ENCODE peak calls at places on chromosomes 5 and 9, in four cellular contexts. E, Y, W and V are unnamed samples.

GRCh38 chr5:171415115-171415730 is 4.2 kb upstream of the FGF18 start:
- DNase-seq in E (no peak), Y (peak; percentile 60), W (no peak), V (peak; percentile 52)

GRCh38 chr5:87735918-87736317 is 323.2 kb upstream of the CCNH start:
- DNase-seq in E (no peak), W (no peak), Y (no peak), V (no peak)

GRCh38 chr5:991472-992267 is 16.9 kb upstream of the NKD2 start:
- DNase-seq in E (no peak), W (no peak), Y (no peak), V (no peak)

GRCh38 chr5:32436553-32437262 is 7.8 kb downstream of the ZFR start:
- DNase-seq in E (no peak), W (no peak), Y (no peak), V (no peak)

GRCh38 chr9:18543406-18543965 is 69.5 kb downstream of the ADAMTSL1 start:
- DNase-seq in W (peak; percentile 71), E (peak; percentile 25), Y (peak; percentile 81), V (no peak)

GRCh38 chr9:27514551-27514950 is 9.5 kb upstream of the IFNK start:
- DNase-seq in E (no peak), Y (no peak), W (peak; percentile 22), V (no peak)

GRCh38 chr5:133900498-133901270 is 67.7 kb downstream of the C5orf15 start:
- DNase-seq in E (no peak), Y (no peak), W (no peak), V (no peak)

GRCh38 chr5:60883229-60883628 is 39.2 kb upstream of the ELOVL7 start:
- DNase-seq in W (no peak), Y (peak; percentile 3), E (no peak), V (no peak)

GRCh38 chr5:21693591-21693990 is 1159.6 kb downstream of the CDH12 start:
- DNase-seq in W (no peak), E (no peak), Y (no peak), V (no peak)

GRCh38 chr5:136162001-136162400 is 29.4 kb downstream of the SMAD5 start:
- DNase-seq in Y (no peak), W (no peak), E (no peak), V (no peak)

GRCh38 chr9:110541950-110542349 is 37.6 kb downstream of the SVEP1 start:
- DNase-seq in Y (peak; percentile 18), E (no peak), W (no peak), V (no peak)

GRCh38 chr5:96004754-96005153 is 43.1 kb upstream of the ELL2 start:
- DNase-seq in Y (peak; percentile 42), E (no peak), W (no peak), V (no peak)

GRCh38 chr9:127796225-127796813 is 6.4 kb upstream of the FPGS start:
- DNase-seq in W (peak; percentile 79), E (peak; percentile 92), Y (peak; percentile 52), V (no peak)

GRCh38 chr5:128632264-128632663 is 94.2 kb upstream of the FBN2 start:
- DNase-seq in E (no peak), Y (no peak), W (no peak), V (no peak)

GRCh38 chr9:89421595-89421994 is 76.3 kb downstream of the SEMA4D start:
- DNase-seq in Y (peak; percentile 22), E (no peak), W (no peak), V (no peak)

GRCh38 chr9:93577940-93578682 is 1.7 kb downstream of the PHF2 start:
- DNase-seq in E (peak; percentile 55), W (no peak), Y (peak; percentile 56), V (peak; percentile 62)

GRCh38 chr9:12699529-12699928 is 6.3 kb downstream of the TYRP1 start:
- DNase-seq in Y (peak; percentile 47), W (no peak), E (no peak), V (no peak)

GRCh38 chr5:160169326-160169725 is 50.1 kb upstream of the PWWP2A start:
- DNase-seq in E (no peak), W (peak; percentile 27), Y (peak; percentile 96), V (no peak)

GRCh38 chr5:118553662-118554061 is 434.7 kb downstream of the DTWD2 start:
- DNase-seq in E (no peak), Y (peak; percentile 99), W (no peak), V (peak; percentile 86)

GRCh38 chr5:180381428-180381827 is 28.3 kb upstream of the GFPT2 start:
- DNase-seq in E (no peak), Y (no peak), W (no peak), V (no peak)

GRCh38 chr5:147481376-147481775 is 28.5 kb downstream of the DPYSL3 start:
- DNase-seq in Y (peak; percentile 89), E (no peak), W (no peak), V (no peak)

GRCh38 chr5:60687927-60688720 is 11.8 kb downstream of the DEPDC1B start:
- DNase-seq in W (no peak), E (peak; percentile 14), Y (peak; percentile 60), V (no peak)

GRCh38 chr9:72974501-72974900 is 21.6 kb upstream of the ALDH1A1 start:
- DNase-seq in W (no peak), E (no peak), Y (no peak), V (no peak)

GRCh38 chr5:139787257-139787567 is 8.4 kb upstream of the PSD2 start:
- DNase-seq in Y (no peak), E (no peak), W (no peak), V (no peak)

GRCh38 chr5:147303251-147303650 is 68.4 kb downstream of the STK32A start:
- DNase-seq in W (no peak), Y (peak; percentile 37), E (peak; percentile 16), V (no peak)

GRCh38 chr5:17132444-17133083 is 84.9 kb upstream of the BASP1 start:
- DNase-seq in E (no peak), Y (peak; percentile 63), W (no peak), V (no peak)

GRCh38 chr9:98406469-98406868 is 151.0 kb upstream of the TBC1D2 start:
- DNase-seq in E (no peak), W (no peak), Y (peak; percentile 22), V (no peak)

GRCh38 chr9:38392235-38393127 is at the start of gene ALDH1B1:
- DNase-seq in W (peak; percentile 88), E (peak; percentile 85), Y (peak; percentile 97), V (peak; percentile 78)

GRCh38 chr5:123610665-123611406 is 98.9 kb downstream of the CSNK1G3 start:
- DNase-seq in W (no peak), Y (peak; percentile 74), E (peak; percentile 20), V (no peak)

GRCh38 chr5:137858223-137858916 is 9.3 kb upstream of the MYOT start:
- DNase-seq in W (no peak), Y (peak; percentile 49), E (no peak), V (no peak)

GRCh38 chr9:124320062-124320973 is 62.6 kb downstream of the NEK6 start:
- DNase-seq in Y (peak; percentile 80), W (peak; percentile 78), E (peak; percentile 71), V (peak; percentile 81)

GRCh38 chr5:126108505-126108904 is 314.7 kb upstream of the GRAMD2B start:
- DNase-seq in E (no peak), Y (no peak), W (no peak), V (no peak)

GRCh38 chr9:133114886-133115603 is 6.0 kb downstream of the RALGDS start:
- DNase-seq in W (no peak), E (no peak), Y (no peak), V (no peak)

GRCh38 chr5:81748556-81748955 is 2.3 kb downstream of the SSBP2 start:
- DNase-seq in Y (no peak), W (no peak), E (no peak), V (no peak)

GRCh38 chr5:51095481-51095880 is 287.8 kb upstream of the ISL1 start:
- DNase-seq in E (no peak), W (no peak), Y (no peak), V (no peak)

GRCh38 chr5:51099173-51099853 is 283.9 kb upstream of the ISL1 start:
- DNase-seq in W (no peak), E (no peak), Y (no peak), V (no peak)

DNA sequence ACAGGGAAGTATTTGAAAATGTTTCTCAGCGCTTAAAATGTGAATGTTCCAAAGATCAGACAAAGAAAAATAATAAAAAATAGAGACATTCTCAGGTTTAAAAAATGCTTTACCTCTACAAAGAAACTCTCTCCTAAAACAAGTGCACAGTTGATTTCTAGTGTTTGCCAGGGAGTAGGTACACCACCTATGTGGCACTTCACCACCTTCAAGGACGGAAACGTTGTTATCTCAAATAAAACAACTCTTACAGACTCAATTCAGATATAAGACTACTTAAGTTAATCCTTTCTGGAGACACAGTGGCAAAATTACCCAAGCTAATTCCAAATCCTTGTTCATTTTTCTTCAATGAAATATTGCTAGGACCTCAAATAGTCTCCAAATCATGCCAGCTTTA is 286.4 kb upstream of the ISL1 start:
- DNase-seq in W (no peak), E (no peak), Y (no peak), V (no peak)
- H3K4me1 ChIP-seq in W (no peaks in the 10 kb centered on the region), E (no peaks in the 10 kb centered on the region), Y (no peaks in the 10 kb centered on the region), V (no peaks in the 10 kb centered on the region)

GRCh38 chr9:128819716-128820664 is 1.7 kb downstream of the ENDOG start:
- DNase-seq in W (peak; percentile 75), E (no peak), Y (peak; percentile 82), V (peak; percentile 71)

GRCh38 chr9:128823362-128823902 is 5.1 kb downstream of the ENDOG start:
- DNase-seq in Y (no peak), E (no peak), W (no peak), V (no peak)

GRCh38 chr9:128822407-128823042 is 4.2 kb downstream of the ENDOG start:
- DNase-seq in Y (no peak), E (peak; percentile 64), W (no peak), V (no peak)

GRCh38 chr9:128820665-128821583 is 2.6 kb downstream of the ENDOG start:
- DNase-seq in W (no peak), Y (no peak), E (no peak), V (no peak)

DNA sequence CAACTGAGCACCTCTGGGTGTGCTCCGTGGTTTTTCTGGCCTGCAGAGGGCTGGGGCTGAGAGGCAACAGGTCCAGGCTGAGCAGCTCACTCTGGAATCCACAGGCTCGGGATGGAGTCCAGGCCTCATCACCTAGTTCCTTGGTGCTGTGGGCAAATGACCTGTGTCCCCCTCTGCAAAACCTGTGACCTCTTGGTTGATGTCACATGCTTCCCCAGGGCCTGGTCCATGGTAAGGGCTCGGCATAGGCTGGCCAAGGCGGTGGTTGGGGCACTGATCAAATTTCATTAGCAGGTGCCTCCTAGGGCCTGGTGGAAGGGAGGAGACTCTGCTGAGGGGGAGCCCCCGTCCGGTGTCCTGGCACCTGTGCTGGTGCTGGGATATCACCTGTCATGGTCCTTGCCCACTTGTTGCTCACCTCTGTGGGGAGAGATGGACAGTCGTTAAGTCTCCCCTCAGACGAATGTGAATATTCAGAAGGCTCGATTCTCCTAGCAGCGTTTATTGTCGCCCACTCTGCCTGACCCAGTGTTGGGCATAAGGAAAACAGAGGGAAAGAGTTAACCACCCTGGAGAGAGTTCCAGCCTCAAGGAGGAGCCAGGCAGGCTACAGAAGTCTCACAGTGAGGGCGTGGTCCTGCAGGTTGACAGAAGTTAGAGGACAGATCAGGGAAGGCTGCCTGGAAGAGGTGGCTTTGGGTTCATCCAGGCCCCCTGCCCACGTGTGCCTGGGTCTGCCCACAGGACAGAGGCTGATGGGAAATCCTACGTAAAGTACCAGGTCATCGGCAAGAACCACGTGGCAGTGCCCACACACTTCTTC is 3.5 kb downstream of the ENDOG start:
- DNase-seq in E (no peak), Y (no peak), W (no peak), V (no peak)
- H3K36me3 ChIP-seq in E (peaks cover 45% of the 10 kb centered on the region), Y (no peaks in the 10 kb centered on the region), W (no peaks in the 10 kb centered on the region), V (peaks cover 36% of the 10 kb centered on the region)

GRCh38 chr5:130111723-130112122 is 207.5 kb downstream of the CHSY3 start:
- DNase-seq in Y (no peak), W (no peak), E (no peak), V (no peak)
- H3K4me3 ChIP-seq in Y (no peak overlapping the region), W (no peak overlapping the region), E (no peak overlapping the region), V (no peak overlapping the region)

GRCh38 chr9:16768816-16769215 is 101.7 kb downstream of the BNC2 start:
- DNase-seq in E (no peak), W (no peak), Y (no peak), V (no peak)
- H3K4me1 ChIP-seq in E (no peaks in the 10 kb centered on the region), W (no peaks in the 10 kb centered on the region), Y (no peaks in the 10 kb centered on the region), V (no peaks in the 10 kb centered on the region)

GRCh38 chr5:56703962-56704361 is 111.4 kb upstream of the MAP3K1 start:
- DNase-seq in W (no peak), Y (no peak), E (no peak), V (no peak)
- H3K36me3 ChIP-seq in W (no peaks in the 10 kb centered on the region), Y (no peaks in the 10 kb centered on the region), E (no peaks in the 10 kb centered on the region), V (no peaks in the 10 kb centered on the region)